ENCODE peak calls at places on chromosomes 6 and 20, in nine cellular contexts. L is adrenal gland, R is heart left ventricle, D is neuronal stem cell, X is psoas muscle, K is testis, Y is spleen, N is ovary, M is cardiac muscle cell. T is an unnamed sample.

GRCh38 chr6:79617521-79617941 is 13.6 kb upstream of the SH3BGRL2 start:
- DNase-seq in L (no peak), R (no peak), D (no peak), X (no peak), K (no peak), Y (no peak), N (no peak), M (no peak), T (no peak)

GRCh38 chr6:16623029-16623653 is 138.1 kb downstream of the ATXN1 start:
- DNase-seq in L (no peak), R (no peak), D (no peak), X (no peak), K (no peak), Y (no peak), N (no peak), M (peak; percentile 16), T (no peak)

GRCh38 chr6:124007915-124008688 is 204.4 kb downstream of the NKAIN2 start:
- DNase-seq in L (no peak), R (no peak), D (no peak), X (no peak), K (no peak), Y (no peak), N (no peak), M (no peak), T (no peak)

GRCh38 chr20:10654630-10655029 is 19.2 kb downstream of the JAG1 start:
- DNase-seq in L (no peak), R (no peak), D (no peak), X (no peak), K (no peak), Y (no peak), N (no peak), M (no peak), T (no peak)

GRCh38 chr6:30793521-30794194 is 49.3 kb upstream of the IER3 start:
- DNase-seq in L (no peak), R (no peak), D (no peak), X (no peak), K (no peak), Y (no peak), N (no peak), M (peak; percentile 85), T (peak; percentile 69)

GRCh38 chr6:150180517-150180916 is 37.7 kb downstream of the PPP1R14C start:
- DNase-seq in L (no peak), R (no peak), D (no peak), X (no peak), K (no peak), Y (no peak), N (no peak), M (no peak), T (no peak)

GRCh38 chr6:41702089-41702745 is 33.2 kb downstream of the TFEB start:
- DNase-seq in L (no peak), R (no peak), D (no peak), X (no peak), K (no peak), Y (peak; percentile 51), N (no peak), M (no peak), T (no peak)

GRCh38 chr20:58127731-58128130 is 100.7 kb downstream of the ANKRD60 start:
- DNase-seq in L (no peak), R (no peak), D (no peak), X (no peak), K (no peak), Y (no peak), N (no peak), M (peak; percentile 77), T (peak; percentile 63)

GRCh38 chr6:56649782-56650181 is 7.1 kb upstream of the DST start:
- DNase-seq in L (no peak), R (no peak), D (no peak), X (no peak), K (no peak), Y (no peak), N (no peak), M (peak; percentile 16), T (no peak)

GRCh38 chr6:89270951-89271721 is 44.0 kb downstream of the GABRR2 start:
- DNase-seq in L (no peak), R (no peak), D (no peak), X (no peak), K (no peak), Y (no peak), N (no peak), M (no peak), T (no peak)

GRCh38 chr6:129163551-129163950 is 280.6 kb downstream of the LAMA2 start:
- DNase-seq in L (no peak), R (no peak), D (no peak), X (no peak), K (no peak), Y (no peak), N (no peak), M (no peak), T (no peak)

GRCh38 chr20:45323731-45324130 is 15.6 kb upstream of the MATN4 start:
- DNase-seq in L (no peak), R (no peak), D (no peak), X (no peak), K (no peak), Y (no peak), N (no peak), M (no peak), T (no peak)

GRCh38 chr6:167589615-167589940 is 237.1 kb upstream of the AFDN start:
- DNase-seq in L (no peak), R (no peak), D (no peak), X (no peak), K (peak; percentile 12), Y (no peak), N (no peak), M (no peak), T (no peak)

GRCh38 chr6:110562316-110562915 is 86.0 kb upstream of the SLC22A16 start:
- DNase-seq in L (no peak), R (no peak), D (no peak), X (no peak), K (no peak), Y (no peak), N (no peak), M (no peak), T (no peak)

GRCh38 chr6:138882369-138883017 is 86.6 kb downstream of the ECT2L start:
- DNase-seq in L (no peak), R (no peak), D (no peak), X (no peak), K (no peak), Y (no peak), N (no peak), M (no peak), T (no peak)

GRCh38 chr6:109059591-109060021 is 35.0 kb downstream of the SESN1 start:
- DNase-seq in L (no peak), R (no peak), D (no peak), X (no peak), K (no peak), Y (no peak), N (no peak), M (peak; percentile 72), T (no peak)

GRCh38 chr20:47610247-47610944 is 108.7 kb downstream of the NCOA3 start:
- DNase-seq in L (peak; percentile 71), R (no peak), D (no peak), X (no peak), K (peak; percentile 22), Y (no peak), N (no peak), M (peak; percentile 85), T (no peak)

DNA sequence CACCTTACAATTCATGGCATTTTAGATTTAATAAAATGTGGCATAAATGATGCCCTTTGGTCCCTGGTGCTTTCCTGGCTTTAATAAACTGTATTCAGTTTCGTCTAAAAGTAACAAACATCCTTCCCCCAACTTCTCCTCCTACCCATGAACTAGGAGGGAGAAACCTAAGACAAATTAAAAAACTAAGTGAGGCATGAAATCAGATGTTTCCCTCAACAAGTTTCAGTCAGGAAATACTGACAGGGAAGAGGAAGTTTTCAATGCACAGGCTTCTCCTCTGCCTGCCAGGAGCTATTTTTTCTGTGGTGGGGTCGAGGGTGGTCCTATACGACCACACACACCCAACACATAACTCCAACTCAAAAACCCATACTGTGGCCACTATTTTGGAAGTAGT is 10.0 kb downstream of the HBS1L start:
- DNase-seq in L (no peak), R (no peak), D (no peak), X (no peak), K (no peak), Y (no peak), N (no peak), M (no peak), T (no peak)
- H3K4me1 ChIP-seq in L (no peaks in the 10 kb centered on the region), R (peaks cover 5% of the 10 kb centered on the region), D (no peaks in the 10 kb centered on the region), X (peaks cover 8% of the 10 kb centered on the region), K (no peaks in the 10 kb centered on the region), Y (peaks cover 32% of the 10 kb centered on the region), N (peaks cover 1% of the 10 kb centered on the region), M (no peaks in the 10 kb centered on the region), T (peaks cover 5% of the 10 kb centered on the region)

DNA sequence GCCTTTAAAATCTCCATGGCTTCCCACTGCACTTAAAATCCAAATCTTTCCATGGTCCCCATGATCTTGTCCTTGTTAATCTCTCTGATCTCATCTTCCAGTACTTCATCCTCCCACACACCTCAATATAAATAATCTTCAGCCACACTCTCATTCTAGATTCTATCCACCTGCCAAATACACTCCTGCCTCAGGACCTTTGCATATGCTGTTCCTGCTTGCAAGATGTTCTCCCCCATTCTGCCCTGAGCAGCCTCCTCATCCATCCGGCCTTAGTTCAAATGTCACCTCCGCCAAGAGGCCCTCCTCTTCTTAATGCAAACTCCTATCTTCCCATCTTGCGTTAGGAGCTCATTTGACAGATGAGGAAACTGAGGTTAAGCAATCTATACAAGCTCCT is 77.4 kb downstream of the PREX1 start:
- DNase-seq in L (no peak), R (no peak), D (no peak), X (no peak), K (no peak), Y (no peak), N (no peak), M (no peak), T (no peak)
- H3K27ac ChIP-seq in L (no peak overlapping the region), R (no peak overlapping the region), D (no peak overlapping the region), X (no peak overlapping the region), K (no peak overlapping the region), Y (peak overlapping the region; percentile 79), N (no peak overlapping the region), M (no peak overlapping the region), T (no peak overlapping the region)

DNA sequence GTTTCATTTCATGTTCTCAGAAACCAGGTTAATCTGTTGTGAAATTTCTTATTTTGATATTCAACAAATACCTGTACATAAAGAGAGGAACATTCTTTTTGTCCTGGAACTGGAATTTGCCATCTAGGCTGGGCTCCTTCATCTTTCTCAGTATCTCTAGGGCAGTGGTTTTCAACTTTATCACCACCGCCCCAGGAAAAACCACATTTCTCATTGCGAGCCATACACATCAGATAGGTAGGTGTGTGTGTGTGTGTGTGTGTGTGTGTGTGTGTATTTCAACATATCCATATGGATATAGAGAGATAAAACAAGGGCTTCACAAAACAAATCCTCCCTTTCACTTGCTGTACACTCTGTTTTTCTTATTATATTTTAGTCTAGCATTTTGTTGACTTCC is 24.1 kb downstream of the BFSP1 start:
- DNase-seq in L (no peak), R (no peak), D (no peak), X (no peak), K (no peak), Y (no peak), N (no peak), M (no peak), T (no peak)
- H3K4me1 ChIP-seq in L (no peaks in the 10 kb centered on the region), R (peaks cover 12% of the 10 kb centered on the region), D (peaks cover 3% of the 10 kb centered on the region), X (no peaks in the 10 kb centered on the region), K (peaks cover 8% of the 10 kb centered on the region), Y (peaks cover 20% of the 10 kb centered on the region), N (peaks cover 2% of the 10 kb centered on the region), M (no peaks in the 10 kb centered on the region), T (peaks cover 12% of the 10 kb centered on the region)

DNA sequence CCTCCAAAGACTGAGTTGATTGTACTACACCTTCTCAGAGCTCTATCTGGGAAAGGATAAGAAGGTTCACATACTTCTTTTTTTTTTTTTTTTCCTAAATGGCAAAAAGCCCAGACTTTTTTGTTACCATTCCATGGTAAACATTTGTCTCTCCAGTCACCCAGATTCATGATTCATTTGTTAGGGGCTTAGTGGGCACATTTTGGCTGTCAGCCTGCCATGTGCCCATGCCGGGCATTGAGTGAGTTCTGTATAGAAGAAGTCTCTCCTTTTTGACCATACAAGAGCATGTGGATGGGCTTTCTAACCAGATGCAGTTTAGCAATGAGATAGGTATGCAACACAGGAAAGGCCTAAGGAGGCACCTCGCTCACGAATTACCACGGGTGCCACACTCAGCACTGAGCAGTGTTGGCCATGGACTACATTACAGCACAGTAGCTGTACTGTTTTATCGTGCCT is 447.5 kb upstream of the HSF2 start:
- DNase-seq in L (no peak), R (no peak), D (no peak), X (no peak), K (peak; percentile 22), Y (peak; percentile 47), N (no peak), M (peak; percentile 40), T (peak; percentile 82)
- H3K27ac ChIP-seq in L (no peak overlapping the region), R (no peak overlapping the region), D (no peak overlapping the region), X (no peak overlapping the region), K (no peak overlapping the region), Y (no peak overlapping the region), N (no peak overlapping the region), M (no peak overlapping the region), T (peak overlapping the region; percentile 19)